ENCODE peak calls at places on chromosomes 2 and 18, in four cellular contexts. One of them, this sample, is unnamed.

GRCh38 chr2:178279142-178279541 is 84.8 kb downstream of the OSBPL6 start:
- DNase-seq in C1 segment of cervical spinal cord: no peak
- DNase-seq in stimulated activated CD8-positive, alpha-beta memory T cell treated with anti-CD3 and anti-CD28 coated beads, Interleukin-7, amount 100 ng/mL, for 4 hours: no peak
- DNase-seq in LoVo: no peak
- DNase-seq in this sample: peak

GRCh38 chr18:211582-211981 is 53.2 kb downstream of the USP14 start:
- DNase-seq in C1 segment of cervical spinal cord: no peak
- DNase-seq in stimulated activated CD8-positive, alpha-beta memory T cell treated with anti-CD3 and anti-CD28 coated beads, Interleukin-7, amount 100 ng/mL, for 4 hours: no peak
- DNase-seq in LoVo: no peak
- DNase-seq in this sample: no peak

GRCh38 chr2:63581266-63581961 is 6.9 kb downstream of the WDPCP start:
- DNase-seq in C1 segment of cervical spinal cord: peak
- DNase-seq in stimulated activated CD8-positive, alpha-beta memory T cell treated with anti-CD3 and anti-CD28 coated beads, Interleukin-7, amount 100 ng/mL, for 4 hours: no peak
- DNase-seq in LoVo: no peak
- DNase-seq in this sample: peak

GRCh38 chr2:136490100-136490499 is 275.2 kb upstream of the THSD7B start:
- DNase-seq in C1 segment of cervical spinal cord: no peak
- DNase-seq in LoVo: no peak
- DNase-seq in stimulated activated CD8-positive, alpha-beta memory T cell treated with anti-CD3 and anti-CD28 coated beads, Interleukin-7, amount 100 ng/mL, for 4 hours: no peak
- DNase-seq in this sample: no peak

GRCh38 chr2:233707979-233708644 is 4.6 kb upstream of the UGT1A5 start:
- DNase-seq in stimulated activated CD8-positive, alpha-beta memory T cell treated with anti-CD3 and anti-CD28 coated beads, Interleukin-7, amount 100 ng/mL, for 4 hours: no peak
- DNase-seq in C1 segment of cervical spinal cord: no peak
- DNase-seq in LoVo: no peak
- DNase-seq in this sample: no peak

GRCh38 chr2:176742271-176742670 is 470.3 kb upstream of the HNRNPA3 start:
- DNase-seq in LoVo: no peak
- DNase-seq in C1 segment of cervical spinal cord: no peak
- DNase-seq in stimulated activated CD8-positive, alpha-beta memory T cell treated with anti-CD3 and anti-CD28 coated beads, Interleukin-7, amount 100 ng/mL, for 4 hours: no peak
- DNase-seq in this sample: no peak

GRCh38 chr2:15939854-15940660 is at the start of gene MYCN:
- DNase-seq in stimulated activated CD8-positive, alpha-beta memory T cell treated with anti-CD3 and anti-CD28 coated beads, Interleukin-7, amount 100 ng/mL, for 4 hours: no peak
- DNase-seq in LoVo: peak
- DNase-seq in C1 segment of cervical spinal cord: peak
- DNase-seq in this sample: peak

GRCh38 chr18:72502671-72503431 is 41.3 kb downstream of the CBLN2 start:
- DNase-seq in C1 segment of cervical spinal cord: no peak
- DNase-seq in stimulated activated CD8-positive, alpha-beta memory T cell treated with anti-CD3 and anti-CD28 coated beads, Interleukin-7, amount 100 ng/mL, for 4 hours: no peak
- DNase-seq in LoVo: no peak
- DNase-seq in this sample: no peak

GRCh38 chr2:189347540-189347939 is 93.7 kb upstream of the WDR75 start:
- DNase-seq in stimulated activated CD8-positive, alpha-beta memory T cell treated with anti-CD3 and anti-CD28 coated beads, Interleukin-7, amount 100 ng/mL, for 4 hours: no peak
- DNase-seq in C1 segment of cervical spinal cord: no peak
- DNase-seq in LoVo: peak
- DNase-seq in this sample: peak

GRCh38 chr2:205754924-205755321 is 72.6 kb downstream of the NRP2 start:
- DNase-seq in stimulated activated CD8-positive, alpha-beta memory T cell treated with anti-CD3 and anti-CD28 coated beads, Interleukin-7, amount 100 ng/mL, for 4 hours: no peak
- DNase-seq in C1 segment of cervical spinal cord: no peak
- DNase-seq in LoVo: peak
- DNase-seq in this sample: peak

GRCh38 chr2:15562354-15563031 is 1.4 kb upstream of the NBAS start:
- DNase-seq in LoVo: no peak
- DNase-seq in stimulated activated CD8-positive, alpha-beta memory T cell treated with anti-CD3 and anti-CD28 coated beads, Interleukin-7, amount 100 ng/mL, for 4 hours: no peak
- DNase-seq in C1 segment of cervical spinal cord: no peak
- DNase-seq in this sample: no peak

GRCh38 chr2:21263622-21264021 is 139.9 kb downstream of the TDRD15 start:
- DNase-seq in stimulated activated CD8-positive, alpha-beta memory T cell treated with anti-CD3 and anti-CD28 coated beads, Interleukin-7, amount 100 ng/mL, for 4 hours: no peak
- DNase-seq in C1 segment of cervical spinal cord: peak
- DNase-seq in LoVo: no peak
- DNase-seq in this sample: no peak

GRCh38 chr2:88738271-88738670 is 46.8 kb downstream of the RPIA start:
- DNase-seq in LoVo: no peak
- DNase-seq in C1 segment of cervical spinal cord: no peak
- DNase-seq in stimulated activated CD8-positive, alpha-beta memory T cell treated with anti-CD3 and anti-CD28 coated beads, Interleukin-7, amount 100 ng/mL, for 4 hours: no peak
- DNase-seq in this sample: peak

GRCh38 chr2:223598994-223599645 is 3.0 kb downstream of the SCG2 start:
- DNase-seq in LoVo: no peak
- DNase-seq in C1 segment of cervical spinal cord: no peak
- DNase-seq in stimulated activated CD8-positive, alpha-beta memory T cell treated with anti-CD3 and anti-CD28 coated beads, Interleukin-7, amount 100 ng/mL, for 4 hours: no peak
- DNase-seq in this sample: peak

GRCh38 chr2:156908825-156909224 is 348.7 kb upstream of the GALNT5 start:
- DNase-seq in stimulated activated CD8-positive, alpha-beta memory T cell treated with anti-CD3 and anti-CD28 coated beads, Interleukin-7, amount 100 ng/mL, for 4 hours: no peak
- DNase-seq in C1 segment of cervical spinal cord: no peak
- DNase-seq in LoVo: no peak
- DNase-seq in this sample: peak

GRCh38 chr2:157488877-157489276 is 45.0 kb upstream of the CYTIP start:
- DNase-seq in stimulated activated CD8-positive, alpha-beta memory T cell treated with anti-CD3 and anti-CD28 coated beads, Interleukin-7, amount 100 ng/mL, for 4 hours: no peak
- DNase-seq in LoVo: peak
- DNase-seq in C1 segment of cervical spinal cord: no peak
- DNase-seq in this sample: no peak

GRCh38 chr2:8488001-8488738 is 193.7 kb upstream of the ID2 start:
- DNase-seq in C1 segment of cervical spinal cord: peak
- DNase-seq in stimulated activated CD8-positive, alpha-beta memory T cell treated with anti-CD3 and anti-CD28 coated beads, Interleukin-7, amount 100 ng/mL, for 4 hours: peak
- DNase-seq in LoVo: no peak
- DNase-seq in this sample: no peak

GRCh38 chr2:197606180-197606579 is 69.2 kb downstream of the RFTN2 start:
- DNase-seq in stimulated activated CD8-positive, alpha-beta memory T cell treated with anti-CD3 and anti-CD28 coated beads, Interleukin-7, amount 100 ng/mL, for 4 hours: no peak
- DNase-seq in LoVo: no peak
- DNase-seq in C1 segment of cervical spinal cord: no peak
- DNase-seq in this sample: no peak

GRCh38 chr2:174711206-174711605 is 53.1 kb downstream of the CHRNA1 start:
- DNase-seq in stimulated activated CD8-positive, alpha-beta memory T cell treated with anti-CD3 and anti-CD28 coated beads, Interleukin-7, amount 100 ng/mL, for 4 hours: no peak
- DNase-seq in C1 segment of cervical spinal cord: no peak
- DNase-seq in LoVo: no peak
- DNase-seq in this sample: no peak

GRCh38 chr2:190879474-190880373 is 897 bp upstream of the GLS start:
- DNase-seq in C1 segment of cervical spinal cord: no peak
- DNase-seq in LoVo: no peak
- DNase-seq in stimulated activated CD8-positive, alpha-beta memory T cell treated with anti-CD3 and anti-CD28 coated beads, Interleukin-7, amount 100 ng/mL, for 4 hours: peak
- DNase-seq in this sample: no peak

GRCh38 chr2:230906471-230907230 is 18.4 kb downstream of the GPR55 start:
- DNase-seq in LoVo: no peak
- DNase-seq in stimulated activated CD8-positive, alpha-beta memory T cell treated with anti-CD3 and anti-CD28 coated beads, Interleukin-7, amount 100 ng/mL, for 4 hours: no peak
- DNase-seq in C1 segment of cervical spinal cord: no peak
- DNase-seq in this sample: no peak